ENCODE peak calls at places on chromosome 11, in eight cellular contexts. P is HCT116, W is Caco-2, Z is A549, N is cardiac fibroblast, F is AG04449, D is choroid plexus epithelial cell, B is fibroblast of pulmonary artery. A is an unnamed sample.
A peak's percentile ranks its signal among the peaks of the same experiment; 100 is the strongest.

GRCh38 chr11:76672431-76673163 is 2.0 kb upstream of the LRRC32 start:
- DNase-seq in P (no peak), W (no peak), Z (no peak), N (no peak), F (no peak), D (no peak), B (peak; percentile 27), A (no peak)

GRCh38 chr11:117885777-117886176 is 9.3 kb upstream of the FXYD6 start:
- DNase-seq in P (no peak), W (no peak), Z (no peak), N (no peak), F (no peak), D (peak; percentile 60), B (peak; percentile 34), A (no peak)

GRCh38 chr11:77166021-77166420 is 38.0 kb downstream of the MYO7A start:
- DNase-seq in P (no peak), W (no peak), Z (no peak), N (no peak), F (no peak), D (no peak), B (no peak), A (no peak)

GRCh38 chr11:762421-763072 is 14.7 kb downstream of the GATD1 start:
- DNase-seq in P (peak; percentile 72), W (peak; percentile 58), Z (peak; percentile 83), N (peak; percentile 93), F (no peak), D (peak; percentile 72), B (peak; percentile 66), A (peak; percentile 85)

GRCh38 chr11:75913984-75914383 is 99.0 kb downstream of the UVRAG start:
- DNase-seq in P (no peak), W (no peak), Z (no peak), N (no peak), F (no peak), D (no peak), B (no peak), A (no peak)

GRCh38 chr11:14902650-14903350 is 10.8 kb upstream of the CYP2R1 start:
- DNase-seq in P (no peak), W (no peak), Z (no peak), N (peak; percentile 83), F (no peak), D (peak; percentile 71), B (peak; percentile 88), A (peak; percentile 82)

GRCh38 chr11:65066805-65067291 is 8.5 kb upstream of the NAALADL1 start:
- DNase-seq in P (no peak), W (no peak), Z (no peak), N (no peak), F (no peak), D (no peak), B (no peak), A (no peak)

GRCh38 chr11:60830478-60831142 is 11.3 kb upstream of the CCDC86 start:
- DNase-seq in P (no peak), W (no peak), Z (no peak), N (no peak), F (no peak), D (no peak), B (no peak), A (peak; percentile 85)

GRCh38 chr11:119085523-119085878 is 820 bp downstream of the HMBS start:
- DNase-seq in P (no peak), W (no peak), Z (no peak), N (no peak), F (no peak), D (no peak), B (no peak), A (no peak)

GRCh38 chr11:107592256-107592655 is 1.3 kb downstream of the ELMOD1 start:
- DNase-seq in P (no peak), W (no peak), Z (no peak), N (no peak), F (no peak), D (no peak), B (no peak), A (no peak)

GRCh38 chr11:2564588-2565440 is 120.0 kb downstream of the KCNQ1 start:
- DNase-seq in P (no peak), W (no peak), Z (no peak), N (no peak), F (no peak), D (no peak), B (no peak), A (no peak)

GRCh38 chr11:2567026-2567671 is 122.3 kb downstream of the KCNQ1 start:
- DNase-seq in P (no peak), W (no peak), Z (no peak), N (no peak), F (no peak), D (no peak), B (no peak), A (no peak)

GRCh38 chr11:2565447-2566222 is 120.8 kb downstream of the KCNQ1 start:
- DNase-seq in P (no peak), W (no peak), Z (no peak), N (no peak), F (no peak), D (no peak), B (no peak), A (no peak)

GRCh38 chr11:2564008-2564530 is 119.3 kb downstream of the KCNQ1 start:
- DNase-seq in P (no peak), W (no peak), Z (no peak), N (no peak), F (no peak), D (no peak), B (no peak), A (no peak)

GRCh38 chr11:2566223-2567025 is 121.6 kb downstream of the KCNQ1 start:
- DNase-seq in P (no peak), W (no peak), Z (no peak), N (no peak), F (no peak), D (no peak), B (no peak), A (no peak)
- TF ChIP-seq CTCF in P (no peak), W (no peak), Z (no peak), N (no peak), F (no peak), D (peak; percentile 23), B (no peak), A (no peak)

DNA sequence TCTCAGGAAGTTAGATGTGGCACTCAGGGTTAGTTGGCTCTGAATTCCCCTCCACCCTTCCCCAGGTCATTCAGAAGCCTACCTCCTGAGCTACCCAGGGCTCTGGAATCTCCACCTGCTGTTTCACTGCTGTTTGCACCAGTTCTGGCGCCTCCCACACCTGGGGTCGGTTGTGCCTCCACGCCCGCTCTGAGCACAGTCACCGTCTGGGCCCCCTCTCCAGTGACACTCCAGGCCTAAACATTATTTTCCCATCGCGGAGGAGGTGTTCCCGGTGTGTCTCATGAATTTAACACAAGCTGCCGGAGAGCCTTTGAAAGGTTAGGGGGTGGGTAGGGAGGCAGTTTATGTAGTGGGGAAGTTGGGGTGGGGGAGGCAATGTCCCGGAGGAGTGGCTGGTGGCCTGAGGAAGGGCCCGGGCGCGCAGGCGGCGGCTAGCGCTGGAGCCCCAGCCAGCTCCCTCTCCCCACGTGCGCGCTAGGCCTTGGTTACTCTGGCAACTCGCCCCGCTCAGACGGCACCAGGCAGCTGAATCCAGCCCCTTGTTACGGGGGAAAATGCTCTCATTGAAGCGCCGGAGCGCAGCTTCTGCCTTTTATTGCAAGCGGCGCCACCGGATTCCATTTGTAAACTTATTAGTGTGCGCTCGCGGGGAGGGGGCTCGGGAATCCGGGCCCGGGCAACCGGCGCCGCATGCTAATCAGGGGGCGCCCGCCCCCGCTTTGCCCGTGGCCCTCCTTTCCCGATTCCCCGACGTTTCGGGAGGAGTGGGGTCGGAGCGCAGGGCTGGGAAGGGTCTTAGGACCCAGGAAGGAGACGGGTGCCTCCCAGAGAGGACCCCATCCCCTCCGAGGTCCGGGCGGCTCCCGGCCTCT is 52.4 kb downstream of the GRIK4 start:
- DNase-seq in P (no peak), W (peak; percentile 40), Z (no peak), N (no peak), F (no peak), D (peak; percentile 41), B (no peak), A (no peak)
- H3K4me3 ChIP-seq in P (no peak overlapping the region), W (peak overlapping the region; percentile 27), Z (no peak overlapping the region), N (no peak overlapping the region), F (peak overlapping the region; percentile 41), D (peak overlapping the region; percentile 43), B (no peak overlapping the region), A (no peak overlapping the region)

DNA sequence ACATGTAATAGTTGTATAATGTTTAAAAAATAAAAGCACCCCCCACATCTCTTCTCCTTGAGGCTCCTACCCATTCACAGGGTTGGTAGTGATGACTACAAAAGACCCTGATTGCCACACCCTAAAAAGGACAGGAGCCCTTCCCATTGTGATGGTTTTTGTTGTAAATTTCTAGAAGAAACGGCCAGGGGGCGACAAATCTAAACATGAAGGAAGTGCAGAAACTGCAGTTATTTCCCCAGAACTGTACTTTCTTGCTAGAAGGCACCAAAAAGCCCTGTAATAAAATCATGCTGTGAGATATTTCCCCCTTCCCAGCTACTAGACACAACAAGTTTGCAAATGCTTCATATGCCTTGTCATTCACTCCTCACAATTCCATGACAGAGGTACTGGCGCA is 10.8 kb downstream of the PRR5L start:
- DNase-seq in P (peak; percentile 27), W (peak; percentile 35), Z (no peak), N (peak; percentile 78), F (no peak), D (peak; percentile 81), B (peak; percentile 74), A (peak; percentile 46)
- TF ChIP-seq CTCF in P (peak; percentile 61), W (peak; percentile 68), Z (peak; percentile 43), N (peak; percentile 61), F (peak; percentile 47), D (peak; percentile 75), B (peak; percentile 69), A (peak; percentile 23)

DNA sequence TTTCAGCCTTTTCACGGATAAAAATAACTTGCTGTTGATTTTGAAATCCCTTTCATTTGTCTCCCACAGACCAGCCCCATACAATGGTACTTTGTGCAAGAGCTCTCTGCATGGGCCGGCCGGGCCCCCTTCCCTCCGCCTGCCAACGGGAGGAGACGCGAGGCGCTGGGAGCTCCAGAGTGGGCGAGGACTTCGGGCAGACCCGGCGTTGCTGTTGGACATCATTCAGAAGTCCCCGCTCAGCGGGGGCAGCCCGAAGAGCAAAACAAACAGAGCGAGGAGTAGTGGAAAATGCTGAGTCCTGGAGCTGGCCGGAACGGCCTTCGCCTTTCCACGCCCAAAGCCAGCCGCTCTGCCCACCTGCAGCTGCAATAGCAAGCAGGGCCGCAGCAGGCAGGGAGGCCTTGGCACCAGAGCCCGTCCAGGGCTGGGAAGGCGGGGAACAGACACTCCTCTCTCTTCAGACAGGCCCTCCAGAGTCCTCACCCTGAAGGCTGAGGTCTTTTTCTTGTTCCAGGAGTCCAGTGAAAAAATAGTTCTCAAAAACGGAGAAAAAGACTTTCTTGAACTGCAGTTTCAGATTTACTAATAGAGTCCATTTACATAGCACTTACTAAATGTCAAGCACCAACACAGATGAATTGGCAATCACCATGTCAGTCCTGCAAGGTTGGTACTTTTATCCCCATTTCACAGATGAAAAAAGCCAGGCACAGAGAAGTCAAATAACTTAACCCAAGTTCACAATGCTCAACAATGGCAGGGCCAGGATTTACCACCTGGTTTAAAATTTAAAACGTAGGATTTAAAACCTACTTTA is 135.5 kb downstream of the ETS1 start:
- DNase-seq in P (no peak), W (no peak), Z (no peak), N (peak; percentile 52), F (no peak), D (peak; percentile 87), B (peak; percentile 87), A (no peak)
- H3K4me3 ChIP-seq in P (no peak overlapping the region), W (no peak overlapping the region), Z (no peak overlapping the region), N (no peak overlapping the region), F (no peak overlapping the region), D (peak overlapping the region; percentile 36), B (peak overlapping the region; percentile 9), A (no peak overlapping the region)

DNA sequence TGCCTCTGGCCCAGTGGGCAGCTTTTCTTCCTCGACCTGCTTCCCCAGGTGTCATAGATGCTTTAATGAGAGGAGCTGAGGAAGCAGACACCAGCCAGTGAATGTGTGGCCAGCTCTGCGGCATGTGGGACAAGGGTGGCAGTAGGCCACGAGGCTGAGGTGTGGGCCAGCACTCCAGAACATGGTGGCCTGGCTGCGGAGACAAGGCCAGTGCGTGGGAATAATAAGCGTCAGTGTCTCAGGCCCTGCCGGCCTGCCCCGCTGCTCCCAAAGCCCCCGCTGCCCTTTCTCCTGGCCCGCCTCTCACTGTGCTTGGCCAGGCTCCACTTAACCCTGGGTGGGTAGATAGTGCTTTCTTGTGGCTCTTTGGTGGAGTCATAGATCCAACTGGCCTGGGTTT is 2.1 kb downstream of the MAPK8IP1 start:
- DNase-seq in P (no peak), W (no peak), Z (no peak), N (no peak), F (no peak), D (no peak), B (no peak), A (no peak)
- TF ChIP-seq CTCF in P (no peak), W (no peak), Z (no peak), N (no peak), F (no peak), D (no peak), B (no peak), A (no peak)